ENCODE peak calls at places on chromosomes 2 and 18, in eight cellular contexts. X is adrenal gland, V is right lobe of liver, P is body of pancreas, D is spleen, J is NB4, F is endothelial cell of umbilical vein, Y is ovary. T is an unnamed sample.

GRCh38 chr2:233017947-233018346 is 4.9 kb upstream of the NGEF start:
- DNase-seq in X (no peak), V (no peak), P (no peak), D (no peak), J (no peak), F (no peak), Y (no peak), T (no peak)

GRCh38 chr2:161095314-161095713 is 64.9 kb upstream of the TANK start:
- DNase-seq in X (no peak), V (no peak), P (no peak), D (no peak), J (no peak), F (no peak), Y (no peak), T (no peak)

GRCh38 chr2:37843554-37843953 is 81.5 kb upstream of the RMDN2 start:
- DNase-seq in X (no peak), V (no peak), P (no peak), D (no peak), J (no peak), F (no peak), Y (no peak), T (no peak)

GRCh38 chr2:200288670-200289429 is 17.6 kb upstream of the SPATS2L start:
- DNase-seq in X (peak), V (peak), P (no peak), D (no peak), J (no peak), F (no peak), Y (no peak), T (no peak)

GRCh38 chr2:22355816-22356433 is 1029.1 kb upstream of the KLHL29 start:
- DNase-seq in X (peak), V (peak), P (peak), D (no peak), J (peak), F (no peak), Y (peak), T (peak)

GRCh38 chr18:75045249-75045648 is 163.7 kb downstream of the PTGR3 start:
- DNase-seq in X (no peak), V (no peak), P (no peak), D (no peak), J (no peak), F (no peak), Y (no peak), T (no peak)

GRCh38 chr2:29311458-29311857 is 196.2 kb downstream of the CLIP4 start:
- DNase-seq in X (no peak), V (no peak), P (no peak), D (no peak), J (no peak), F (no peak), Y (no peak), T (no peak)

GRCh38 chr18:54444309-54444914 is 86.7 kb downstream of the C18orf54 start:
- DNase-seq in X (peak), V (peak), P (peak), D (peak), J (peak), F (peak), Y (peak), T (peak)

GRCh38 chr2:38720613-38721241 is 30.4 kb downstream of the SRSF7 start:
- DNase-seq in X (peak), V (no peak), P (peak), D (no peak), J (peak), F (peak), Y (peak), T (peak)

GRCh38 chr2:202157211-202157985 is 81.0 kb downstream of the SUMO1 start:
- DNase-seq in X (no peak), V (no peak), P (no peak), D (no peak), J (no peak), F (no peak), Y (no peak), T (no peak)

GRCh38 chr2:196983934-196984333 is 57.4 kb upstream of the PGAP1 start:
- DNase-seq in X (no peak), V (no peak), P (no peak), D (no peak), J (peak), F (no peak), Y (no peak), T (no peak)

GRCh38 chr2:75195076-75195691 is 4.1 kb downstream of the TACR1 start:
- DNase-seq in X (no peak), V (no peak), P (no peak), D (no peak), J (no peak), F (no peak), Y (no peak), T (no peak)

GRCh38 chr2:25740810-25741381 is 67.5 kb upstream of the DTNB start:
- DNase-seq in X (no peak), V (no peak), P (no peak), D (no peak), J (peak), F (no peak), Y (no peak), T (no peak)

GRCh38 chr2:223283329-223283728 is 231.3 kb downstream of the KCNE4 start:
- DNase-seq in X (no peak), V (no peak), P (no peak), D (no peak), J (no peak), F (no peak), Y (no peak), T (no peak)

GRCh38 chr2:5734866-5735861 is 43.0 kb downstream of the SOX11 start:
- DNase-seq in X (no peak), V (no peak), P (no peak), D (no peak), J (no peak), F (no peak), Y (no peak), T (no peak)

GRCh38 chr2:218852911-218853667 is 6.5 kb upstream of the WNT6 start:
- DNase-seq in X (peak), V (no peak), P (peak), D (peak), J (peak), F (peak), Y (peak), T (peak)

GRCh38 chr2:71821856-71822255 is 325.8 kb downstream of the CYP26B1 start:
- DNase-seq in X (no peak), V (no peak), P (no peak), D (no peak), J (no peak), F (no peak), Y (no peak), T (no peak)

GRCh38 chr2:226208726-226209125 is 590.9 kb downstream of the IRS1 start:
- DNase-seq in X (no peak), V (no peak), P (no peak), D (no peak), J (no peak), F (no peak), Y (no peak), T (no peak)

GRCh38 chr18:62850619-62851306 is 135.4 kb downstream of the PHLPP1 start:
- DNase-seq in X (no peak), V (no peak), P (no peak), D (no peak), J (no peak), F (peak), Y (no peak), T (peak)

GRCh38 chr2:200305797-200306718 is at the start of gene SPATS2L:
- DNase-seq in X (peak), V (peak), P (peak), D (peak), J (peak), F (peak), Y (peak), T (peak)

GRCh38 chr2:28589746-28590463 is 94.0 kb downstream of the PLB1 start:
- DNase-seq in X (peak), V (no peak), P (no peak), D (peak), J (no peak), F (no peak), Y (no peak), T (no peak)

GRCh38 chr2:65199891-65200290 is 27.7 kb upstream of the ACTR2 start:
- DNase-seq in X (peak), V (no peak), P (no peak), D (no peak), J (no peak), F (no peak), Y (no peak), T (no peak)

GRCh38 chr18:8894823-8895222 is 189.5 kb downstream of the MTCL1 start:
- DNase-seq in X (no peak), V (no peak), P (no peak), D (no peak), J (no peak), F (no peak), Y (no peak), T (no peak)

GRCh38 chr2:189142893-189143759 is 36.4 kb downstream of the COL5A2 start:
- DNase-seq in X (peak), V (no peak), P (peak), D (no peak), J (peak), F (peak), Y (no peak), T (peak)

GRCh38 chr2:40032650-40033319 is 253.7 kb upstream of the THUMPD2 start:
- DNase-seq in X (no peak), V (no peak), P (no peak), D (no peak), J (no peak), F (peak), Y (no peak), T (no peak)

GRCh38 chr2:128329607-128330006 is 10.9 kb upstream of the HS6ST1 start:
- DNase-seq in X (no peak), V (no peak), P (no peak), D (no peak), J (no peak), F (no peak), Y (no peak), T (no peak)

GRCh38 chr18:58806826-58807714 is 57.6 kb upstream of the ZNF532 start:
- DNase-seq in X (no peak), V (no peak), P (no peak), D (no peak), J (no peak), F (no peak), Y (no peak), T (no peak)

GRCh38 chr18:65459741-65460140 is 291.1 kb upstream of the CDH7 start:
- DNase-seq in X (no peak), V (no peak), P (no peak), D (no peak), J (no peak), F (no peak), Y (no peak), T (no peak)

GRCh38 chr2:105377871-105378270 is 21.0 kb downstream of the FHL2 start:
- DNase-seq in X (no peak), V (no peak), P (no peak), D (no peak), J (no peak), F (no peak), Y (no peak), T (peak)

GRCh38 chr2:222057249-222058073 is 241.3 kb downstream of the PAX3 start:
- DNase-seq in X (no peak), V (no peak), P (no peak), D (no peak), J (peak), F (peak), Y (no peak), T (peak)

GRCh38 chr2:72995420-72996151 is 75.9 kb downstream of the SFXN5 start:
- DNase-seq in X (no peak), V (no peak), P (no peak), D (peak), J (no peak), F (no peak), Y (no peak), T (no peak)

GRCh38 chr2:201786471-201786870 is 5.7 kb upstream of the ALS2 start:
- DNase-seq in X (no peak), V (no peak), P (no peak), D (no peak), J (no peak), F (no peak), Y (no peak), T (no peak)

GRCh38 chr2:23630111-23630480 is 245.1 kb downstream of the KLHL29 start:
- DNase-seq in X (no peak), V (no peak), P (no peak), D (peak), J (no peak), F (no peak), Y (no peak), T (no peak)

GRCh38 chr2:173963817-173964564 is 1.2 kb downstream of the SP3 start:
- DNase-seq in X (peak), V (peak), P (peak), D (peak), J (peak), F (peak), Y (peak), T (peak)
- TF ChIP-seq POLR2A in X (peak), V (peak), P (peak), D (peak), J (no peak), F (peak), Y (peak), T (peak)

GRCh38 chr2:11680901-11681721 is 11.1 kb upstream of the NTSR2 start:
- DNase-seq in X (no peak), V (no peak), P (peak), D (peak), J (no peak), F (no peak), Y (no peak), T (no peak)

GRCh38 chr2:11681722-11682589 is 12.0 kb upstream of the NTSR2 start:
- DNase-seq in X (peak), V (no peak), P (peak), D (peak), J (peak), F (no peak), Y (peak), T (peak)

GRCh38 chr2:11679016-11679415 is 9.0 kb upstream of the NTSR2 start:
- DNase-seq in X (no peak), V (no peak), P (no peak), D (peak), J (no peak), F (no peak), Y (no peak), T (no peak)

GRCh38 chr2:11679491-11680130 is 9.6 kb upstream of the NTSR2 start:
- DNase-seq in X (peak), V (no peak), P (peak), D (peak), J (no peak), F (no peak), Y (no peak), T (no peak)

DNA sequence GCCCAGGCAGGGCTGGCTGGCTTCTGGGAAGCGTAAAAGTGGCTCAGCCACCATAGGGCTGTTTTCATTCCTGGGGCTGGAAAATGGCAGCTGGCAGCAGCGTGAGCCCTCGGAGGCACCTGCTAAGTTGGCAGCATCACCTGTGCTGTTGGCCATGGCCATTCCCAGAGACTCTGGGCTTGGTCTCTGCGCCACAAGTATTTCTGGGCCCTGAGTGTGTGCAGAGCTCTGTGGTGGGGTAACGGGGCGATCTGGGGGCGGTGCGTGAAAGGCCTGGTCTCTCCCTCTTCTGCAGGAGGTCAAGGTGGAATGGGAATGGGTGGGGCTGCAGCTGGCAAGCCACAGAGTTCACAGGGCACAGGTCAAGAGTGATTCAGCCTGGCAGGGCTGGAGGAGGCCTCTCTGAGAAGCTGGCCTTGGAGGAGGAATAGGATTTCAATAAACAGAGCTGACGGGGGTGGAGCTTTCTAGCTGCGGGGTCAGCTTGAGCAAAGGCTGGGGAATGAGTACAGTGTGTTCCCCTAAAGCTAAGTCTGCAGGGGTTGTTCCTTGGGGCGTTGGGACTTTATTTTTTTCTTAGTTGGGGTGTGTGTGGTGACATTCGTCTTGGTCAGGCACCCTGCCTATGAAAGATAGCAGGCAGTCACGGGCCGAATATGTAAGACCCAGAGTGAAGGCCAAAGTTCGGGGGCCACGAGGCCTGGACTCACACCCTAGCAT is 10.3 kb upstream of the NTSR2 start:
- DNase-seq in X (peak), V (no peak), P (peak), D (peak), J (no peak), F (no peak), Y (peak), T (no peak)
- TF ChIP-seq POLR2A in X (peak), V (no peak), P (no peak), D (no peak), J (no peak), F (no peak), Y (no peak), T (no peak)

GRCh38 chr2:191010887-191011885 is 2.8 kb downstream of the STAT1 start:
- DNase-seq in X (no peak), V (no peak), P (no peak), D (no peak), J (no peak), F (no peak), Y (no peak), T (no peak)

GRCh38 chr2:191006997-191007604 is 6.9 kb downstream of the STAT1 start:
- DNase-seq in X (no peak), V (no peak), P (no peak), D (no peak), J (no peak), F (no peak), Y (no peak), T (no peak)

GRCh38 chr2:191008286-191008685 is 5.7 kb downstream of the STAT1 start:
- DNase-seq in X (no peak), V (no peak), P (no peak), D (no peak), J (no peak), F (no peak), Y (no peak), T (no peak)

GRCh38 chr2:191012346-191012745 is 1.6 kb downstream of the STAT1 start:
- DNase-seq in X (no peak), V (no peak), P (no peak), D (no peak), J (no peak), F (no peak), Y (no peak), T (no peak)

GRCh38 chr2:191009541-191010374 is 4.2 kb downstream of the STAT1 start:
- DNase-seq in X (no peak), V (no peak), P (no peak), D (no peak), J (no peak), F (no peak), Y (no peak), T (no peak)
- TF ChIP-seq POLR2A in X (no peak), V (no peak), P (no peak), D (no peak), J (no peak), F (no peak), Y (no peak), T (no peak)

GRCh38 chr2:240136013-240136670 is at the start of gene COPS9:
- DNase-seq in X (peak), V (peak), P (peak), D (peak), J (peak), F (peak), Y (peak), T (peak)
- TF ChIP-seq POLR2A in X (peak), V (peak), P (peak), D (no peak), J (peak), F (peak), Y (peak), T (peak)